ENCODE peak calls at places on chromosomes 7 and 10, in ten cellular contexts. One of them, this sample, is unnamed.

GRCh38 chr7:153297141-153297540 is 537.6 kb downstream of the ACTR3B start:
- DNase-seq in CD8-positive, alpha-beta T cell: no peak
- DNase-seq in HCT116: no peak
- DNase-seq in neural progenitor cell: no peak
- DNase-seq in vagina: no peak
- DNase-seq in heart right ventricle: no peak
- DNase-seq in psoas muscle: no peak
- DNase-seq in heart left ventricle: no peak
- DNase-seq in fibroblast of lung: no peak
- DNase-seq in lower lobe of right lung: no peak
- DNase-seq in this sample: no peak

GRCh38 chr7:100626530-100627237 is 14.3 kb downstream of the MOSPD3 start:
- DNase-seq in CD8-positive, alpha-beta T cell: peak; percentile 82
- DNase-seq in HCT116: peak; percentile 63
- DNase-seq in neural progenitor cell: peak; percentile 89
- DNase-seq in vagina: no peak
- DNase-seq in heart right ventricle: peak; percentile 85
- DNase-seq in psoas muscle: peak; percentile 82
- DNase-seq in heart left ventricle: peak; percentile 84
- DNase-seq in fibroblast of lung: peak; percentile 74
- DNase-seq in lower lobe of right lung: peak; percentile 87
- DNase-seq in this sample: peak; percentile 74

GRCh38 chr10:77513783-77514331 is 123.8 kb downstream of the KCNMA1 start:
- DNase-seq in CD8-positive, alpha-beta T cell: no peak
- DNase-seq in HCT116: peak; percentile 74
- DNase-seq in neural progenitor cell: peak; percentile 35
- DNase-seq in vagina: no peak
- DNase-seq in heart right ventricle: peak; percentile 42
- DNase-seq in psoas muscle: peak; percentile 80
- DNase-seq in heart left ventricle: peak; percentile 54
- DNase-seq in fibroblast of lung: peak; percentile 86
- DNase-seq in lower lobe of right lung: no peak
- DNase-seq in this sample: peak; percentile 85

GRCh38 chr7:28954936-28955335 is 3.2 kb downstream of the TRIL start:
- DNase-seq in CD8-positive, alpha-beta T cell: no peak
- DNase-seq in HCT116: no peak
- DNase-seq in neural progenitor cell: no peak
- DNase-seq in vagina: no peak
- DNase-seq in heart right ventricle: no peak
- DNase-seq in psoas muscle: no peak
- DNase-seq in heart left ventricle: no peak
- DNase-seq in fibroblast of lung: no peak
- DNase-seq in lower lobe of right lung: no peak
- DNase-seq in this sample: no peak

GRCh38 chr10:86179961-86180360 is 186.6 kb downstream of the GRID1 start:
- DNase-seq in CD8-positive, alpha-beta T cell: no peak
- DNase-seq in HCT116: no peak
- DNase-seq in neural progenitor cell: no peak
- DNase-seq in vagina: no peak
- DNase-seq in heart right ventricle: no peak
- DNase-seq in psoas muscle: no peak
- DNase-seq in heart left ventricle: no peak
- DNase-seq in fibroblast of lung: no peak
- DNase-seq in lower lobe of right lung: no peak
- DNase-seq in this sample: no peak

GRCh38 chr7:103134866-103135554 is 13.9 kb downstream of the NAPEPLD start:
- DNase-seq in CD8-positive, alpha-beta T cell: no peak
- DNase-seq in HCT116: no peak
- DNase-seq in neural progenitor cell: no peak
- DNase-seq in vagina: no peak
- DNase-seq in heart right ventricle: no peak
- DNase-seq in psoas muscle: no peak
- DNase-seq in heart left ventricle: no peak
- DNase-seq in fibroblast of lung: peak; percentile 64
- DNase-seq in lower lobe of right lung: no peak
- DNase-seq in this sample: no peak

GRCh38 chr7:99618726-99619125 is 2.0 kb downstream of the ZSCAN25 start:
- DNase-seq in CD8-positive, alpha-beta T cell: no peak
- DNase-seq in HCT116: no peak
- DNase-seq in neural progenitor cell: no peak
- DNase-seq in vagina: no peak
- DNase-seq in heart right ventricle: no peak
- DNase-seq in psoas muscle: no peak
- DNase-seq in heart left ventricle: no peak
- DNase-seq in fibroblast of lung: no peak
- DNase-seq in lower lobe of right lung: no peak
- DNase-seq in this sample: no peak

GRCh38 chr7:103127006-103127405 is 21.9 kb downstream of the NAPEPLD start:
- DNase-seq in CD8-positive, alpha-beta T cell: no peak
- DNase-seq in HCT116: no peak
- DNase-seq in neural progenitor cell: no peak
- DNase-seq in vagina: no peak
- DNase-seq in heart right ventricle: no peak
- DNase-seq in psoas muscle: no peak
- DNase-seq in heart left ventricle: no peak
- DNase-seq in fibroblast of lung: no peak
- DNase-seq in lower lobe of right lung: no peak
- DNase-seq in this sample: no peak

GRCh38 chr10:6195891-6196290 is 6.8 kb upstream of the PFKFB3 start:
- DNase-seq in CD8-positive, alpha-beta T cell: no peak
- DNase-seq in HCT116: no peak
- DNase-seq in neural progenitor cell: no peak
- DNase-seq in vagina: peak; percentile 84
- DNase-seq in heart right ventricle: no peak
- DNase-seq in psoas muscle: no peak
- DNase-seq in heart left ventricle: peak; percentile 39
- DNase-seq in fibroblast of lung: peak; percentile 42
- DNase-seq in lower lobe of right lung: no peak
- DNase-seq in this sample: no peak

GRCh38 chr10:6194291-6194690 is 8.4 kb upstream of the PFKFB3 start:
- DNase-seq in CD8-positive, alpha-beta T cell: no peak
- DNase-seq in HCT116: no peak
- DNase-seq in neural progenitor cell: no peak
- DNase-seq in vagina: no peak
- DNase-seq in heart right ventricle: no peak
- DNase-seq in psoas muscle: no peak
- DNase-seq in heart left ventricle: no peak
- DNase-seq in fibroblast of lung: no peak
- DNase-seq in lower lobe of right lung: no peak
- DNase-seq in this sample: no peak

GRCh38 chr10:6197274-6197673 is 5.5 kb upstream of the PFKFB3 start:
- DNase-seq in CD8-positive, alpha-beta T cell: no peak
- DNase-seq in HCT116: no peak
- DNase-seq in neural progenitor cell: no peak
- DNase-seq in vagina: no peak
- DNase-seq in heart right ventricle: no peak
- DNase-seq in psoas muscle: no peak
- DNase-seq in heart left ventricle: peak; percentile 2
- DNase-seq in fibroblast of lung: peak; percentile 27
- DNase-seq in lower lobe of right lung: no peak
- DNase-seq in this sample: no peak

GRCh38 chr10:6191569-6191968 is 11.2 kb upstream of the PFKFB3 start:
- DNase-seq in CD8-positive, alpha-beta T cell: no peak
- DNase-seq in HCT116: no peak
- DNase-seq in neural progenitor cell: no peak
- DNase-seq in vagina: peak; percentile 86
- DNase-seq in heart right ventricle: no peak
- DNase-seq in psoas muscle: no peak
- DNase-seq in heart left ventricle: peak; percentile 24
- DNase-seq in fibroblast of lung: no peak
- DNase-seq in lower lobe of right lung: no peak
- DNase-seq in this sample: no peak

DNA sequence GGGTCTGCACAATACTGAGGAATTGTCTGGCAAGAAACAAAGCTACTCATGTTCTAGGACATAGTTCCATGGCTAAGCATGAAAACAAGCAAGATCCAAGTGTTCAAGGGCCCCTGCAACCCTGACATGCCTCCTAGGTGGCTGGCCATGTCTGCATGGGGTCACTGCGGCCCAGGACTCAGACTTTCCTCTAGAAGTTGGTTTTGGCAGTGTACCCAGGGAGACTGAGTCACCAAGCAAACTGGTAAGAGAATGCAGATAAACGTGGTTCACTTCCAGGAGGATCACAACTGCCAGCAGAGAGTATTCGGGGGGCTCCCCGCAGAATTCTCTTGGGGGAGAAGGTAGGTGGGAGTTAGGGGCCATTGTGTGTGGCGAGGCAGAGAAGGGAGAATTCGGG is 7.4 kb upstream of the PFKFB3 start:
- DNase-seq in CD8-positive, alpha-beta T cell: no peak
- DNase-seq in HCT116: no peak
- DNase-seq in neural progenitor cell: no peak
- DNase-seq in vagina: peak; percentile 88
- DNase-seq in heart right ventricle: no peak
- DNase-seq in psoas muscle: no peak
- DNase-seq in heart left ventricle: peak; percentile 34
- DNase-seq in fibroblast of lung: no peak
- DNase-seq in lower lobe of right lung: no peak
- DNase-seq in this sample: no peak
- H3K27ac ChIP-seq in CD8-positive, alpha-beta T cell: no peak overlapping the region
- H3K27ac ChIP-seq in HCT116: no peak overlapping the region
- H3K27ac ChIP-seq in neural progenitor cell: no peak overlapping the region
- H3K27ac ChIP-seq in vagina: peak overlapping the region; percentile 81
- H3K27ac ChIP-seq in heart right ventricle: peak overlapping the region; percentile 35
- H3K27ac ChIP-seq in psoas muscle: peak overlapping the region; percentile 92
- H3K27ac ChIP-seq in heart left ventricle: peak overlapping the region; percentile 38
- H3K27ac ChIP-seq in fibroblast of lung: no peak overlapping the region
- H3K27ac ChIP-seq in lower lobe of right lung: peak overlapping the region; percentile 69
- H3K27ac ChIP-seq in this sample: peak overlapping the region; percentile 71

DNA sequence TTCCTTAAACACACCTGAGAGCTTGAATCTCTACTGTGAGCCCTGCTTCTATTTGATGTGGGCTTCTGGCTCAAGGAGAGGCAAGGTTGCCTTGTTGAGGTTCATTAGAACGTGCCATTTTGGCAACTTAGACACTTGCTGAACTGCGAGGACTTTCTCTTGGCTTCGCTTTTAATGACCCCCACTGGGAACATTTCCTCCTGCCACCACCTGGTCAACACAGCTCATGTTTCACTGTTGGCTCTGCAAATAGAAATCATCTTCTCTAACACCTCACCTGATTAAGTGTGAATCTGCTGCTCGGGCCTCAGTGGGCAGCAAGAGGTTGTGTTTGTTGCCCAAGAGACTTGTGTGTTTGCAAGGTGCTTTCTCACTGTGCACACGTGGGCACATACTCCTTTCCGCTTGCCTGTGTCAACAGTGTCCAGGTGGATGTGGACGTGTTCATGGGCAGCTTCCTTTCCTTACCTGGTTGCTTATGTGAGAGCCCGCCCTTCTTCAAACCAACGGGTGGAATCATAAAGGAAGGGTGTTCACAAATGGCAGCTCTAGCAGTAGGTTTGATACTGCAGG is 147.0 kb downstream of the NRP1 start:
- DNase-seq in CD8-positive, alpha-beta T cell: no peak
- DNase-seq in HCT116: no peak
- DNase-seq in neural progenitor cell: no peak
- DNase-seq in vagina: no peak
- DNase-seq in heart right ventricle: no peak
- DNase-seq in psoas muscle: no peak
- DNase-seq in heart left ventricle: no peak
- DNase-seq in fibroblast of lung: no peak
- DNase-seq in lower lobe of right lung: no peak
- DNase-seq in this sample: no peak
- TF ChIP-seq CTCF in CD8-positive, alpha-beta T cell: no peak
- TF ChIP-seq CTCF in HCT116: no peak
- TF ChIP-seq CTCF in neural progenitor cell: no peak
- TF ChIP-seq CTCF in vagina: no peak
- TF ChIP-seq CTCF in heart right ventricle: no peak
- TF ChIP-seq CTCF in psoas muscle: no peak
- TF ChIP-seq CTCF in heart left ventricle: no peak
- TF ChIP-seq CTCF in fibroblast of lung: no peak
- TF ChIP-seq CTCF in lower lobe of right lung: no peak
- TF ChIP-seq CTCF in this sample: no peak

DNA sequence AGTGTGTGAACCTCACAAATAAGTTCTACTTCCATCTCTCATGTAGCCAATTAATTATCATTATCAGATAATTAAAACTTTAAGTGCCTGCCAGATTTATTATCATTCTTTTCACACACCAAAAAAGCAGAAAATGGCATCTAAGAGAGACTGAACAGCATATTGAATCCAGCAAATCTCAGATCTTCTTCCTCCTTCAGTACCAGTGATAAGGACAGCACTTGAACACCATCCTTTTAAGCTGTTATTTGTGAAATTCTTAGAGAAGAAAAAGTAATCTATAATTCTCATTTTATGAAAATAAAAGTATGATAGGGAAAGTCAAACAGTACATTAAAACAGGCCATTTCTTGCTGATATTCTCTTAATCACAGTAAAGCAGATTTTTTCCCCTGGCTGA is 104.5 kb downstream of the ELAPOR2 start:
- DNase-seq in CD8-positive, alpha-beta T cell: no peak
- DNase-seq in HCT116: no peak
- DNase-seq in neural progenitor cell: no peak
- DNase-seq in vagina: no peak
- DNase-seq in heart right ventricle: no peak
- DNase-seq in psoas muscle: no peak
- DNase-seq in heart left ventricle: no peak
- DNase-seq in fibroblast of lung: no peak
- DNase-seq in lower lobe of right lung: no peak
- DNase-seq in this sample: no peak
- H3K4me3 ChIP-seq in CD8-positive, alpha-beta T cell: no peak overlapping the region
- H3K4me3 ChIP-seq in HCT116: no peak overlapping the region
- H3K4me3 ChIP-seq in neural progenitor cell: no peak overlapping the region
- H3K4me3 ChIP-seq in vagina: no peak overlapping the region
- H3K4me3 ChIP-seq in heart right ventricle: no peak overlapping the region
- H3K4me3 ChIP-seq in psoas muscle: no peak overlapping the region
- H3K4me3 ChIP-seq in heart left ventricle: no peak overlapping the region
- H3K4me3 ChIP-seq in fibroblast of lung: no peak overlapping the region
- H3K4me3 ChIP-seq in lower lobe of right lung: no peak overlapping the region
- H3K4me3 ChIP-seq in this sample: no peak overlapping the region

GRCh38 chr10:75613685-75614587 is 182.5 kb downstream of the LRMDA start:
- DNase-seq in CD8-positive, alpha-beta T cell: no peak
- DNase-seq in HCT116: no peak
- DNase-seq in neural progenitor cell: peak; percentile 37
- DNase-seq in vagina: no peak
- DNase-seq in heart right ventricle: no peak
- DNase-seq in psoas muscle: no peak
- DNase-seq in heart left ventricle: no peak
- DNase-seq in fibroblast of lung: peak; percentile 82
- DNase-seq in lower lobe of right lung: no peak
- DNase-seq in this sample: no peak

GRCh38 chr10:75610187-75610586 is 178.8 kb downstream of the LRMDA start:
- DNase-seq in CD8-positive, alpha-beta T cell: no peak
- DNase-seq in HCT116: no peak
- DNase-seq in neural progenitor cell: no peak
- DNase-seq in vagina: no peak
- DNase-seq in heart right ventricle: no peak
- DNase-seq in psoas muscle: no peak
- DNase-seq in heart left ventricle: no peak
- DNase-seq in fibroblast of lung: no peak
- DNase-seq in lower lobe of right lung: no peak
- DNase-seq in this sample: no peak

GRCh38 chr10:75611972-75612331 is 180.5 kb downstream of the LRMDA start:
- DNase-seq in CD8-positive, alpha-beta T cell: no peak
- DNase-seq in HCT116: no peak
- DNase-seq in neural progenitor cell: no peak
- DNase-seq in vagina: no peak
- DNase-seq in heart right ventricle: no peak
- DNase-seq in psoas muscle: no peak
- DNase-seq in heart left ventricle: no peak
- DNase-seq in fibroblast of lung: no peak
- DNase-seq in lower lobe of right lung: no peak
- DNase-seq in this sample: no peak

GRCh38 chr10:75612904-75613684 is 181.7 kb downstream of the LRMDA start:
- DNase-seq in CD8-positive, alpha-beta T cell: no peak
- DNase-seq in HCT116: no peak
- DNase-seq in neural progenitor cell: no peak
- DNase-seq in vagina: no peak
- DNase-seq in heart right ventricle: no peak
- DNase-seq in psoas muscle: no peak
- DNase-seq in heart left ventricle: no peak
- DNase-seq in fibroblast of lung: peak; percentile 87
- DNase-seq in lower lobe of right lung: no peak
- DNase-seq in this sample: no peak

DNA sequence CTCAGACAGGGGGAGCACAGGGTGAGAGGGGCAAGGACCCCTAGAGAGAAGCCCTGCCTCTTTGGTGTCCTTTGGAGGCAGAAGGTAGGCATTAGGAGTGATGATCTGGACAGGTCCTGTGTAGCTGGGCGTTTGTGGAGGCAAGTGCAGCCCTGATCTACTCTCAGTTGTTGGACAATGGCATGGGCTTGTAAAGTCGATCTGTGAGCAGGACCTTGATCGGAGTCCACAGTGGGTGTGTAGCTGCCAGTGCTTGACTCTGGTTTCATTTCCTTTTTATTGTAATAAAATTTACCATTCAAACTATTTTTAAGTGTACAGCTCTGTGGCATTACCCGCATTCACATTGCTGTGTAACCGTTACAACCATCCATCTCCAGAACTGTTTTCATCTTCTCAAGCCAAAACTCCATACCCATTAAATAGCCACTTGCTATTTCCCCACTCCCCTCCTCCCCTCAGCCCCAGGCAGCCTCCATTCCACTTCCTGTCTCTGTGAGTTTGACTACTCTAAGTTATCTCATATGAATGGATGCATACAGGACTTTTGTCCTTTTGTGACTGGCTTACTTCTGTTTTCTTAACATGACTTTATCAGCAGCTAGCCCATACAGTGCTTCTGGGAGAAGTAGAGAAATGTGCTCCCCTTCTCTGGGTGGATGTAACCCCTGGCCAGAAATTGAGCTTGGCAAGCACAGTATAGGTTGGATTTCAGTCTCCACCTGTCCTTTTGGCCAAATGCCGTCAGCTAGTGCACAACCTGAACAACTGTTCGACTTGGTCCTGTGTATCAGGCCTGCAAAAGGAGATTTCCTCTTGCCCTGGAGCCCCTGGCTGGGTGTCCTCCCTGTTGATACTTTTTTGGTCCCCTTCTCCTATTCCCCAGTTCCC is 179.9 kb downstream of the LRMDA start:
- DNase-seq in CD8-positive, alpha-beta T cell: no peak
- DNase-seq in HCT116: no peak
- DNase-seq in neural progenitor cell: no peak
- DNase-seq in vagina: no peak
- DNase-seq in heart right ventricle: no peak
- DNase-seq in psoas muscle: no peak
- DNase-seq in heart left ventricle: no peak
- DNase-seq in fibroblast of lung: no peak
- DNase-seq in lower lobe of right lung: no peak
- DNase-seq in this sample: no peak
- H3K27ac ChIP-seq in CD8-positive, alpha-beta T cell: no peak overlapping the region
- H3K27ac ChIP-seq in HCT116: no peak overlapping the region
- H3K27ac ChIP-seq in neural progenitor cell: no peak overlapping the region
- H3K27ac ChIP-seq in vagina: no peak overlapping the region
- H3K27ac ChIP-seq in heart right ventricle: no peak overlapping the region
- H3K27ac ChIP-seq in psoas muscle: no peak overlapping the region
- H3K27ac ChIP-seq in heart left ventricle: no peak overlapping the region
- H3K27ac ChIP-seq in fibroblast of lung: no peak overlapping the region
- H3K27ac ChIP-seq in lower lobe of right lung: peak overlapping the region; percentile 44
- H3K27ac ChIP-seq in this sample: no peak overlapping the region

This sample was measured in dorsolateral prefrontal cortex.